ENCODE peak calls at places on chromosomes 16 and 17, in five cellular contexts. One of them, this sample, is unnamed.

GRCh38 chr17:2776589-2777241 is 19.5 kb upstream of the RAP1GAP2 start:
- DNase-seq in retinal pigment epithelial cell: no peak
- DNase-seq in choroid plexus epithelial cell: no peak
- DNase-seq in HCT116: no peak
- DNase-seq in IMR-90: no peak
- DNase-seq in this sample: no peak

GRCh38 chr17:77475012-77475976 is 334.5 kb downstream of the SEC14L1 start:
- DNase-seq in retinal pigment epithelial cell: no peak
- DNase-seq in IMR-90: peak
- DNase-seq in choroid plexus epithelial cell: peak
- DNase-seq in HCT116: no peak
- DNase-seq in this sample: no peak

GRCh38 chr17:72715906-72716572 is 376.4 kb downstream of the SLC39A11 start:
- DNase-seq in retinal pigment epithelial cell: peak
- DNase-seq in choroid plexus epithelial cell: peak
- DNase-seq in IMR-90: peak
- DNase-seq in HCT116: peak
- DNase-seq in this sample: peak

GRCh38 chr17:35740997-35741931 is 9.8 kb downstream of the RASL10B start:
- DNase-seq in IMR-90: no peak
- DNase-seq in choroid plexus epithelial cell: no peak
- DNase-seq in retinal pigment epithelial cell: no peak
- DNase-seq in HCT116: no peak
- DNase-seq in this sample: no peak

GRCh38 chr16:25464058-25464457 is 206.4 kb upstream of the ZKSCAN2 start:
- DNase-seq in retinal pigment epithelial cell: no peak
- DNase-seq in IMR-90: no peak
- DNase-seq in HCT116: no peak
- DNase-seq in choroid plexus epithelial cell: no peak
- DNase-seq in this sample: no peak

GRCh38 chr16:69477546-69477945 is 53.1 kb downstream of the CYB5B start:
- DNase-seq in choroid plexus epithelial cell: peak
- DNase-seq in HCT116: no peak
- DNase-seq in IMR-90: peak
- DNase-seq in retinal pigment epithelial cell: no peak
- DNase-seq in this sample: no peak

GRCh38 chr17:81479175-81479574 is 33.4 kb downstream of the ACTG1 start:
- DNase-seq in retinal pigment epithelial cell: no peak
- DNase-seq in IMR-90: no peak
- DNase-seq in choroid plexus epithelial cell: no peak
- DNase-seq in HCT116: no peak
- DNase-seq in this sample: no peak

GRCh38 chr17:80558046-80558445 is 13.4 kb downstream of the RPTOR start:
- DNase-seq in HCT116: no peak
- DNase-seq in retinal pigment epithelial cell: no peak
- DNase-seq in choroid plexus epithelial cell: no peak
- DNase-seq in IMR-90: no peak
- DNase-seq in this sample: no peak

GRCh38 chr16:12079411-12079965 is 103.0 kb downstream of the SNX29 start:
- DNase-seq in retinal pigment epithelial cell: no peak
- DNase-seq in choroid plexus epithelial cell: no peak
- DNase-seq in HCT116: no peak
- DNase-seq in IMR-90: no peak
- DNase-seq in this sample: no peak

GRCh38 chr17:65404761-65405160 is 156.7 kb downstream of the AXIN2 start:
- DNase-seq in retinal pigment epithelial cell: no peak
- DNase-seq in IMR-90: no peak
- DNase-seq in HCT116: no peak
- DNase-seq in choroid plexus epithelial cell: no peak
- DNase-seq in this sample: no peak

GRCh38 chr17:10130733-10131132 is 67.7 kb downstream of the GAS7 start:
- DNase-seq in HCT116: no peak
- DNase-seq in retinal pigment epithelial cell: no peak
- DNase-seq in IMR-90: peak
- DNase-seq in choroid plexus epithelial cell: no peak
- DNase-seq in this sample: no peak

GRCh38 chr17:1999557-2000251 is 25.4 kb downstream of the RTN4RL1 start:
- DNase-seq in HCT116: no peak
- DNase-seq in IMR-90: peak
- DNase-seq in retinal pigment epithelial cell: no peak
- DNase-seq in choroid plexus epithelial cell: peak
- DNase-seq in this sample: peak

GRCh38 chr17:48547839-48548686 is 3.2 kb upstream of the HOXB2 start:
- DNase-seq in retinal pigment epithelial cell: no peak
- DNase-seq in IMR-90: peak
- DNase-seq in choroid plexus epithelial cell: no peak
- DNase-seq in HCT116: no peak
- DNase-seq in this sample: no peak
- H3K4me3 ChIP-seq in retinal pigment epithelial cell: no peak
- H3K4me3 ChIP-seq in IMR-90: peak
- H3K4me3 ChIP-seq in choroid plexus epithelial cell: no peak
- H3K4me3 ChIP-seq in HCT116: no peak
- H3K4me3 ChIP-seq in this sample: no peak

DNA sequence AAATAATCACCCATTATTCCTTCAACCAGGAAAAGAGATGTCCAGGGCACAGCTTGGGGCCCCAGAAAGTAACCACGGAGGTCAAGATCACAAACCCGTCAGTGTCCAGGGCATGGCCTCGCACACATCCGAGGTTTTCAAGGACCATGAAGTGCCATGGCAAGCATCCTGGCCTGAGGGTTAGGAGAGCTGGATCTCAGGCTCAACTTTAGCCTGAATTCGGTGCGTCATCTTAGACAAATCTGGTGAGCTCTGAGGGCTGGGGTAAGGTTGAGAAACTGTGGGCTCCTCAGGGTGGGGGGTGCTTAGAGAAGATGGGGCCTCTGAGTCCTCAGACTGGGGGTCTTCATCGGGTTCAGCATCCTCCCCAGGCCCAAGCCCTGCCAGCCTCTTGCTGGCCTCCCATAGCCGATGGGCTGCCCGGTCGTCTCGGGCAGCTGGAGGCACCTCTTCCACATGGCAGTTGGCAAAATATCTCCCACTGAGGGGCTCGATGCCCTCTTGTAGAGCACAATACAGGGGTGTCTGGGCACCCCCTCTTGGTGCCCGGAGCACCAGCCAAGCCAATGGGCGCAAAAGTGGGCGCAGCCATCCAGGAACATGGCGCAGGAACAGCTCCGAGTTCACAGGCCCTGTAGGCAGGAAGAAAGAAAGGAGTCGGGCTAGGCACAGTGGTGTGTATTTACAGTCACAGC is 875 bp upstream of the FLOT2 start:
- DNase-seq in choroid plexus epithelial cell: no peak
- DNase-seq in IMR-90: no peak
- DNase-seq in retinal pigment epithelial cell: no peak
- DNase-seq in HCT116: no peak
- DNase-seq in this sample: no peak
- H3K4me3 ChIP-seq in choroid plexus epithelial cell: no peak
- H3K4me3 ChIP-seq in IMR-90: no peak
- H3K4me3 ChIP-seq in retinal pigment epithelial cell: no peak
- H3K4me3 ChIP-seq in HCT116: peak
- H3K4me3 ChIP-seq in this sample: no peak

GRCh38 chr16:22195445-22195694 is 10.7 kb upstream of the EEF2K start:
- DNase-seq in IMR-90: no peak
- DNase-seq in HCT116: no peak
- DNase-seq in retinal pigment epithelial cell: no peak
- DNase-seq in choroid plexus epithelial cell: no peak
- DNase-seq in this sample: no peak
- H3K4me3 ChIP-seq in IMR-90: no peak
- H3K4me3 ChIP-seq in HCT116: no peak
- H3K4me3 ChIP-seq in retinal pigment epithelial cell: no peak
- H3K4me3 ChIP-seq in choroid plexus epithelial cell: no peak
- H3K4me3 ChIP-seq in this sample: no peak

DNA sequence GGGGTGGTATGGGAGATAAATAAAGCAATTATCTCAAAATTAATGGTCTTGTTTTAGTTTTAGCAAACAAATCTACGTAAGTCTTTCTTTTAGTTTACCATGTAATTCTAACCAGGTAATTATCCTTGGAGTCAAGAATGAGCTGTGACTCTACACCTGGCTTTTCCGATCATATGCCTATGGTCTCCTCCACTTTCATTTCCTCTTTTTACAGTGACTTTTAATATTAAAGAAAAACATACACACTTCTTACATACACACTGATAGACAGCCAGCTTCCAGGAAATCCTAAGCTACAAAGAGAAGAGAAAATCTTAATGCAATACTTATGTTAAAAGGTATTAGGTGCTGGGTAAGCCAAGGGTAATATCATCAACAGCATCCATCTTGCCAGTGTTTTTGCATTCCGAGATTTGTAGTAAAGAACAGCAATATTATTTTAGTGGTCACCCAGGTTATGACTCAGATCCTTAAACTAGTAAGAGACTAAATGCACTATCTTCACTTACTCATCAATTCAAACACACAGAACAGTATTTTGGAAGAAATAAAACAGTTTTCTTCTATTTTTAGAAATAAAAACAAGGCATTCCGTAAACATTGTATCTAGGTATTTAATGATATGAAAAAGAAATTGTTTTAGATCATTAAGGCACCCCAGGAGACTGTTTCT is 4.4 kb upstream of the IRX5 start:
- DNase-seq in IMR-90: peak
- DNase-seq in retinal pigment epithelial cell: no peak
- DNase-seq in choroid plexus epithelial cell: peak
- DNase-seq in HCT116: no peak
- DNase-seq in this sample: peak
- H3K4me3 ChIP-seq in IMR-90: no peak
- H3K4me3 ChIP-seq in retinal pigment epithelial cell: no peak
- H3K4me3 ChIP-seq in choroid plexus epithelial cell: no peak
- H3K4me3 ChIP-seq in HCT116: no peak
- H3K4me3 ChIP-seq in this sample: peak

This sample was measured in bronchial epithelial cell.